ENCODE peak calls at places on chromosomes 4 and X, in four cellular contexts. P is stomach, B is spleen, Q is transverse colon. H is an unnamed sample. For H3K36me3, the result is how much of the 10 kb centered on the place peaks cover.

GRCh38 chrX:45208121-45208856 is 7.6 kb upstream of the DIPK2B start:
- DNase-seq in P (no peak), B (no peak), Q (no peak), H (no peak)

GRCh38 chrX:114800719-114801118 is 216.7 kb downstream of the IL13RA2 start:
- DNase-seq in P (no peak), B (no peak), Q (no peak), H (no peak)

GRCh38 chrX:120499301-120500097 is 30.4 kb upstream of the LAMP2 start:
- DNase-seq in P (no peak), B (no peak), Q (no peak), H (no peak)

GRCh38 chr4:138114434-138114833 is 127.7 kb downstream of the SLC7A11 start:
- DNase-seq in P (no peak), B (no peak), Q (no peak), H (no peak)

GRCh38 chr4:128461300-128462103 is 173.9 kb upstream of the PGRMC2 start:
- DNase-seq in P (no peak), B (no peak), Q (no peak), H (no peak)

GRCh38 chr4:36824682-36825081 is 419.9 kb upstream of the NWD2 start:
- DNase-seq in P (no peak), B (no peak), Q (no peak), H (no peak)

GRCh38 chr4:138501614-138502013 is 259.5 kb upstream of the SLC7A11 start:
- DNase-seq in P (no peak), B (no peak), Q (no peak), H (no peak)

GRCh38 chr4:3045500-3045850 is 28.9 kb downstream of the HTT-AS start:
- DNase-seq in P (peak), B (peak), Q (peak), H (no peak)

GRCh38 chr4:78556655-78557054 is 5.1 kb downstream of the ANXA3 start:
- DNase-seq in P (no peak), B (no peak), Q (no peak), H (no peak)

GRCh38 chrX:106902684-106903083 is 457 bp downstream of the RIPPLY1 start:
- DNase-seq in P (no peak), B (no peak), Q (no peak), H (no peak)

GRCh38 chr4:152255437-152255836 is 280.5 kb downstream of the FBXW7 start:
- DNase-seq in P (no peak), B (no peak), Q (no peak), H (no peak)

GRCh38 chr4:103201254-103201653 is 3.1 kb upstream of the CENPE start:
- DNase-seq in P (no peak), B (no peak), Q (no peak), H (no peak)

GRCh38 chr4:103201724-103202123 is 3.6 kb upstream of the CENPE start:
- DNase-seq in P (no peak), B (peak), Q (no peak), H (no peak)

GRCh38 chr4:103199009-103199408 is 866 bp upstream of the CENPE start:
- DNase-seq in P (no peak), B (peak), Q (no peak), H (no peak)

GRCh38 chr4:103197765-103198110 is 405 bp downstream of the CENPE start:
- DNase-seq in P (no peak), B (no peak), Q (no peak), H (no peak)

DNA sequence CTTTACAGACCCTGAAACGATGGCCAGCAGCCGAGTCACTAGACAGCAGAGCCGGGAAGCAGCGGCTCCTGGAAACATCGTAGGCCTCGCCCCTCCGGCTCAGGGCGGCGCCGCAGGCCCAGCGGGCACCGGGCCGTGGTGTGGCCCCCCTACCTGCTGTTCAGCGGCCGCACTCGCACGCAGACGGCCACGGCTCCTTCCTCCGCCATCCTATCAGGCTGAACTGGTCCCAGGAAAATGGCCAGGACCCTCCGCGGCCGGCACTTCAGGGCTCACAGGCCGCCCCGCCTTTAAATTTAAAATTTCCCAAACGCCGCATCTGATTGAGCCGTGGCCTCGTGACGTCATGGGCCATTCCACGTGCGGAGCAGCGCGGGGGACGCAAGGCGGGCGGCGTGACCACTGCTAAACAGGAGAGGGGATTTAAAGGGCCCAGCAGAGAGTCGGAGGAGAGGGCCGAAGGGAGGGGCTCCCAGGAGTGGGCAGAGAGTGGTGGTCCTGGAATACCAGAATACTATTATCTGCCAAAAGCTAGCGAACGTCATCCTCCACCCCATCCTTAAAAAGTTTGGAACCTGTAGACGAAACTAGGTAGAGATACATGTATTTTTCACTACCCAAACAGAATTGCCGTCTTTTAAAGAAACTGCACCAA is at the start of gene CENPE:
- DNase-seq in P (peak), B (peak), Q (peak), H (peak)
- TF ChIP-seq POLR2AphosphoS5 in P (peak), B (peak), Q (peak), H (peak)

DNA sequence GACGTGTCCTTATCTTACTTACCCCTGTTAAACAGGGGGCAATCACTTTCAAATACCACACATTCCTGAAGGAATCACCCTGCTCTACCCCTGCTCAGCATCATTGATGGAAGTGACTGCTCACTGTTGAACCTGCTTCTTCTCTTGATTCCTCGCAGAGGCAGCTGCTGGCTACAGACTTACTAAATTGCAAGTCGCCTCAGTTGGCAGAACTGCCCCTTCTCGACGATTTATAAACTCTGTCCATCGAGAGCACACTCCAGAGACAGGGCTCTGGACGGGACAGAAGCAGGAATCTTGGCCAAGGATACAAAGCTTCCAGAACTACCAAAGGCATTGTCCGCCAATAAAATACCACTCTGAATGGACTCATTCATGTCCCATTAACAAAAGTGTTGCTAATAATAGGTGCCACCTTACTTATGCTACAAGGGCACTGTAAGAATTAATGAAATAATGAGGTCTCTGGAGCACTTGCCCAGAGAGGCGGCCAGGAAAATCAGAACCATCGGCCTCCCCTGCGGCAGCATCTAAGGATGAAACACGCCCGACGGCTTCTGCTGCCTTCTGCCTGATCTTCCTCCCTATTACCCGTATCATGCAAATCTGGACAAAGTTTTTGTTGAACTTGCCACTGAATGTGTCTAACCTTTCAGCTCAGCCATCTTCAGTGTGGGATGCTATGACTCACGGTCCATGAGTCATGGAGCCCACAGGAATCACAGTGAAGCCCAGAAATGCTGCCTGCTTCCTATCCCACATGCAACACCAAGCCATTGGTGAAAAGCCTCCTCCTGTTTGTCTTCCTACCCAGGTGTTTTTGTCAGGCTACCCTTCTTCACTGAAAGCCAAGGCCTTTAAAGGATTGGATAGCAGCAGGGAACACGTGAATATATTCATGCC is 164.9 kb downstream of the MAML3 start:
- DNase-seq in P (peak), B (no peak), Q (no peak), H (no peak)
- H3K4me3 ChIP-seq in P (no peak), B (no peak), Q (no peak), H (no peak)

GRCh38 chr4:53377319-53378170 is at the start of gene FIP1L1:
- DNase-seq in P (peak), B (peak), Q (peak), H (peak)

GRCh38 chr4:53374777-53375258 is 2.6 kb upstream of the FIP1L1 start:
- DNase-seq in P (no peak), B (no peak), Q (no peak), H (no peak)

GRCh38 chr4:53376900-53377299 is 541 bp upstream of the FIP1L1 start:
- DNase-seq in P (no peak), B (no peak), Q (no peak), H (no peak)

GRCh38 chr4:53378171-53378482 is 686 bp downstream of the FIP1L1 start:
- DNase-seq in P (no peak), B (no peak), Q (no peak), H (no peak)

GRCh38 chr4:53380221-53380620 is 2.8 kb downstream of the FIP1L1 start:
- DNase-seq in P (no peak), B (no peak), Q (no peak), H (no peak)
- H3K36me3 ChIP-seq in P (under half), B (under half), Q (under half), H (under half)

GRCh38 chrX:103236296-103236695 is 18.7 kb downstream of the TCEAL8 start:
- DNase-seq in P (no peak), B (no peak), Q (no peak), H (no peak)
- TF ChIP-seq POLR2AphosphoS5 in P (no peak), B (no peak), Q (no peak), H (no peak)

DNA sequence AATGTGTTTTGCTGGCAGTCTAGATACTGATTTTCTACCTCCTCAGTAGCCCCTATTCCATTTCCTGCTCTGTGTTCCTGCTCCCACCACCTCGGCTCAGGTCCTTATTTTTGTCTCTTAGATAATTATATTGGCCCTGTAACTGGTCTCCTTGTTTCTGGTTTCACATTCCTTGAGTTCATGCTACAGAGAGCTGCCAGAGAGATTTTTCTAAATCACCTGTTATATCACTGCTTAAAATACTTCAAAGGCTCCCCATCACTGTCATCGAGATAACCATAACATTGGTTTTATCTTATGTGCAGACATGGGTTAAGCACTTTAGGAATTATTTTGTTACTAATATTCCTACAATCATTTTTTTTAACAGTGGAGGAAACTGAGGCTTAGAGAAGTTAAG is 9.6 kb downstream of the SYNPO2 start:
- DNase-seq in P (no peak), B (no peak), Q (no peak), H (no peak)
- H3K4me3 ChIP-seq in P (no peak), B (no peak), Q (no peak), H (no peak)

GRCh38 chr4:105273230-105273629 is 126.6 kb downstream of the TET2 start:
- DNase-seq in P (no peak), B (no peak), Q (no peak), H (no peak)
- H3K36me3 ChIP-seq in P (under half), B (under half), Q (under half), H (under half)

GRCh38 chr4:13920111-13920875 is 292.8 kb upstream of the BOD1L1 start:
- DNase-seq in P (no peak), B (no peak), Q (no peak), H (no peak)

GRCh38 chr4:13921805-13922204 is 294.3 kb upstream of the BOD1L1 start:
- DNase-seq in P (no peak), B (no peak), Q (no peak), H (no peak)

GRCh38 chr4:13919021-13919441 is 291.5 kb upstream of the BOD1L1 start:
- DNase-seq in P (no peak), B (no peak), Q (no peak), H (no peak)

GRCh38 chr4:13922459-13922858 is 294.9 kb upstream of the BOD1L1 start:
- DNase-seq in P (no peak), B (no peak), Q (no peak), H (no peak)

GRCh38 chr4:13920901-13921300 is 293.4 kb upstream of the BOD1L1 start:
- DNase-seq in P (no peak), B (no peak), Q (peak), H (peak)
- TF ChIP-seq POLR2AphosphoS5 in P (no peak), B (no peak), Q (no peak), H (no peak)

GRCh38 chrX:133414399-133415275 is 652 bp downstream of the GPC4 start:
- DNase-seq in P (no peak), B (no peak), Q (peak), H (no peak)

GRCh38 chrX:133415276-133416105 is at the start of gene GPC4:
- DNase-seq in P (peak), B (peak), Q (peak), H (peak)

GRCh38 chrX:133412665-133413064 is 2.6 kb downstream of the GPC4 start:
- DNase-seq in P (no peak), B (no peak), Q (no peak), H (no peak)

GRCh38 chrX:133412246-133412645 is 3.0 kb downstream of the GPC4 start:
- DNase-seq in P (no peak), B (no peak), Q (no peak), H (no peak)

DNA sequence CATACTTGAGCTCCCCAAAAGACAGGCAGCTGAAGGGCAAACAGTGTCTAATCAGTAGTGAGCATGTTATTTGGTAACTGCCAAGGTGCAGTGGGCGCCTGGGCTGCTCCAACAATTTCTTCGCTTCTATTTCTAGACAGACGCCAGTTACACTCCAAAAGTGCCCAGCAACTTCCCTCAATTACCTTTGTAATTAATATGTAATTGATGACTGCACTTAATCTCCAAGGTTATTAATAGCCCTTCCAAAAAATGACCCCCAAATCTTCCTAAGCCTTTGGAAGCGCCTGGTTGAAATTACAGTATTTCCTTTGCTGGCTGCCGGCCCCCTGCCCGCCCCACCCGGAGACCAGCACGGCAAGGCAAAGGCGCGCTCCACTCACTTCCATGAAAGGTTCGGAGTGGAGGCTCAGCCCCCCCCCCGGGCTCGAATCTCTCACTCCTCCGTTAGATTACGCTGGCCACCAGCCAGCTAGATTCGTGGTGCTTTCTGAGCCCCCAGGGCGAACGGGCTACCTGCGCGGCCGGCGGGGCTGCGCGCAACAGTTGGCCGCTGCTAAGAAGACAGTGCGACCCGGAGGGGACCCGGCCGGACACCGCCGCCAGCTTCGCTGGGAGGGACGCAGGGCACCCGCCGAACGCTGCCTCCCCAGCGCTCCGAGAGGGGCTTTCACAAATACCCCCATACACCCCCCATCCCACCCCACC is 1.9 kb downstream of the GPC4 start:
- DNase-seq in P (no peak), B (no peak), Q (peak), H (no peak)
- H3K4me3 ChIP-seq in P (peak), B (peak), Q (peak), H (peak)

GRCh38 chrX:155888139-155888538 is 7.0 kb downstream of the VAMP7 start:
- DNase-seq in P (no peak), B (no peak), Q (no peak), H (no peak)

GRCh38 chrX:155889328-155889727 is 8.2 kb downstream of the VAMP7 start:
- DNase-seq in P (no peak), B (no peak), Q (no peak), H (no peak)

GRCh38 chrX:155896512-155896911 is 15.4 kb downstream of the VAMP7 start:
- DNase-seq in P (no peak), B (no peak), Q (no peak), H (no peak)

GRCh38 chrX:155899366-155899765 is 18.2 kb downstream of the VAMP7 start:
- DNase-seq in P (no peak), B (no peak), Q (no peak), H (no peak)

DNA sequence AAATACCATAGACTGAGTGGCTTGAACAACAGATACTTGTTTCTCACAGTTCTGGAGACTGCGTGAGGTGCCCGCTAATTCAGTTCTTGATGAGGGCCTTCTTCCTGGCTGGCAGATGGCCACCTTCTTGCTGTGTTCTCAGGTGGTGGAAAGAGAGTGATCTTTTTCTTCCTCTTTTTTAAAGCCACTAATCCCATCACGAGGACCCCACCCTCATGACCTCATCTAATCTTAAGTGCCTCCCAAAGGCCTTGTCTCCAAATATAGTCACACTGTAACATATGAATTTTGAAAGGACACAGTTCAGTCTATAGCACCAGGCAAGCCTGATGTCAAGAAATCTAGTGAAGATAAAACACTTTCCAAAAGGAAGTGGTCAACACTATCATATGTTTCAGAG is 12.4 kb downstream of the VAMP7 start:
- DNase-seq in P (no peak), B (no peak), Q (no peak), H (no peak)
- H3K36me3 ChIP-seq in P (under half), B (under half), Q (under half), H (under half)

H was measured in breast epithelium.